ENCODE peak calls at places on chromosome 22, in seven cellular contexts. J is NCI-H1105 treated with DMSO at 0.1 percent for 48 hours; O is T-helper 1 cell; R is activated CD4-positive, CD25-positive, alpha-beta regulatory T cell treated with anti-CD3 and anti-CD28 coated beads, Interleukin-2, amount 50 U/mL, for 72 hours; H is GM20000; S is NCI-H1436; C is dorsolateral prefrontal cortex. V is an unnamed sample.
A peak's percentile ranks its signal among the peaks of the same experiment; 100 is the strongest.

GRCh38 chr22:49564054-49564453 is 263.6 kb downstream of the BRD1 start:
- DNase-seq in J (no peak), O (no peak), R (no peak), H (no peak), S (no peak), C (no peak), V (no peak)

GRCh38 chr22:27580311-27580897 is 221.2 kb downstream of the MN1 start:
- DNase-seq in J (no peak), O (no peak), R (no peak), H (no peak), S (no peak), C (no peak), V (no peak)

GRCh38 chr22:38296372-38296771 is 20.9 kb downstream of the CSNK1E start:
- DNase-seq in J (no peak), O (no peak), R (no peak), H (no peak), S (no peak), C (no peak), V (no peak)

GRCh38 chr22:29043906-29044575 is 17.6 kb downstream of the C22orf31 start:
- DNase-seq in J (no peak), O (no peak), R (no peak), H (no peak), S (no peak), C (no peak), V (peak; percentile 1)

GRCh38 chr22:30234786-30235470 is 11.6 kb downstream of the LIF start:
- DNase-seq in J (no peak), O (no peak), R (no peak), H (no peak), S (no peak), C (no peak), V (no peak)

GRCh38 chr22:26927841-26928240 is 270.5 kb downstream of the MIAT start:
- DNase-seq in J (no peak), O (no peak), R (no peak), H (no peak), S (no peak), C (no peak), V (no peak)

GRCh38 chr22:28188480-28188879 is 269.4 kb upstream of the PITPNB start:
- DNase-seq in J (no peak), O (no peak), R (no peak), H (no peak), S (no peak), C (no peak), V (no peak)

GRCh38 chr22:33758125-33758483 is 162.2 kb downstream of the LARGE1 start:
- DNase-seq in J (no peak), O (no peak), R (no peak), H (no peak), S (no peak), C (no peak), V (no peak)

GRCh38 chr22:36136988-36137387 is 23.6 kb downstream of the APOL3 start:
- DNase-seq in J (no peak), O (no peak), R (no peak), H (no peak), S (no peak), C (no peak), V (no peak)

GRCh38 chr22:18091916-18092526 is 14.2 kb downstream of the PEX26 start:
- DNase-seq in J (no peak), O (no peak), R (no peak), H (no peak), S (no peak), C (peak; percentile 61), V (no peak)

GRCh38 chr22:31092161-31092560 is 11.0 kb downstream of the SMTN start:
- DNase-seq in J (no peak), O (no peak), R (no peak), H (no peak), S (no peak), C (no peak), V (no peak)

GRCh38 chr22:44828193-44828592 is 75.8 kb downstream of the ARHGAP8 start:
- DNase-seq in J (no peak), O (no peak), R (peak; percentile 36), H (peak; percentile 71), S (no peak), C (no peak), V (no peak)

GRCh38 chr22:44807915-44808690 is 55.7 kb downstream of the ARHGAP8 start:
- DNase-seq in J (no peak), O (no peak), R (no peak), H (no peak), S (no peak), C (no peak), V (no peak)

GRCh38 chr22:50169181-50169759 is 1.3 kb upstream of the PANX2 start:
- DNase-seq in J (no peak), O (peak; percentile 6), R (no peak), H (no peak), S (no peak), C (no peak), V (no peak)

GRCh38 chr22:41048791-41049717 is 43.3 kb upstream of the EP300 start:
- DNase-seq in J (no peak), O (no peak), R (no peak), H (no peak), S (no peak), C (peak; percentile 32), V (no peak)

GRCh38 chr22:19874307-19875060 is 19.8 kb upstream of the GNB1L start:
- DNase-seq in J (peak; percentile 64), O (peak; percentile 3), R (peak; percentile 38), H (no peak), S (peak; percentile 13), C (peak; percentile 52), V (peak; percentile 36)

GRCh38 chr22:27153386-27153785 is 496.0 kb downstream of the MIAT start:
- DNase-seq in J (no peak), O (no peak), R (no peak), H (no peak), S (no peak), C (no peak), V (no peak)

GRCh38 chr22:27913162-27913741 is 5.8 kb downstream of the PITPNB start:
- DNase-seq in J (no peak), O (no peak), R (no peak), H (peak; percentile 11), S (no peak), C (no peak), V (no peak)

GRCh38 chr22:44821741-44822425 is 69.5 kb downstream of the ARHGAP8 start:
- DNase-seq in J (no peak), O (no peak), R (no peak), H (no peak), S (no peak), C (no peak), V (no peak)

GRCh38 chr22:26438006-26438405 is 8.9 kb downstream of the ASPHD2 start:
- DNase-seq in J (no peak), O (no peak), R (no peak), H (no peak), S (no peak), C (no peak), V (no peak)

GRCh38 chr22:48744967-48745841 is 1082.5 kb downstream of the BRD1 start:
- DNase-seq in J (no peak), O (no peak), R (peak; percentile 7), H (no peak), S (no peak), C (no peak), V (no peak)

GRCh38 chr22:30104501-30105156 is 24.4 kb downstream of the HORMAD2 start:
- DNase-seq in J (no peak), O (no peak), R (no peak), H (no peak), S (no peak), C (no peak), V (no peak)

GRCh38 chr22:47175151-47175760 is 412.8 kb downstream of the TBC1D22A start:
- DNase-seq in J (no peak), O (no peak), R (peak; percentile 6), H (no peak), S (no peak), C (no peak), V (no peak)

GRCh38 chr22:26777402-26777801 is 120.0 kb downstream of the MIAT start:
- DNase-seq in J (no peak), O (no peak), R (no peak), H (no peak), S (no peak), C (no peak), V (no peak)

GRCh38 chr22:48182036-48182435 is 1419.6 kb downstream of the TBC1D22A start:
- DNase-seq in J (no peak), O (no peak), R (no peak), H (no peak), S (no peak), C (no peak), V (no peak)

GRCh38 chr22:47374273-47374771 is 611.9 kb downstream of the TBC1D22A start:
- DNase-seq in J (no peak), O (no peak), R (no peak), H (no peak), S (no peak), C (no peak), V (no peak)

GRCh38 chr22:46563381-46564083 is 26.1 kb upstream of the CELSR1 start:
- DNase-seq in J (peak; percentile 5), O (no peak), R (peak; percentile 86), H (peak; percentile 81), S (peak; percentile 88), C (peak; percentile 54), V (peak; percentile 6)

GRCh38 chr22:49371325-49372110 is 456.2 kb downstream of the BRD1 start:
- DNase-seq in J (no peak), O (no peak), R (no peak), H (no peak), S (no peak), C (no peak), V (no peak)

GRCh38 chr22:43236401-43237166 is 49.6 kb upstream of the TTLL12 start:
- DNase-seq in J (no peak), O (no peak), R (no peak), H (no peak), S (no peak), C (no peak), V (no peak)